ENCODE peak calls at places on chromosomes 12 and 14, in ten cellular contexts. O is right atrium auricular region, D is adrenal gland, M is breast epithelium, L is heart right ventricle, T is fibroblast of lung, G is lung, E is uterus, Z is astrocyte, F is left ventricle myocardium inferior. U is an unnamed sample.
A peak's percentile ranks its signal among the peaks of the same experiment; 100 is the strongest.

GRCh38 chr14:54818201-54819133 is 84.2 kb downstream of the GCH1 start:
- DNase-seq in O (no peak), D (peak; percentile 95), M (no peak), L (no peak), T (peak; percentile 95), G (no peak), E (no peak), Z (peak; percentile 95), F (no peak), U (no peak)

GRCh38 chr14:50410921-50411320 is 14.2 kb upstream of the CDKL1 start:
- DNase-seq in O (no peak), D (no peak), M (no peak), L (no peak), T (peak; percentile 90), G (no peak), E (no peak), Z (peak; percentile 89), F (no peak), U (no peak)

GRCh38 chr12:2408262-2408661 is 355.5 kb downstream of the CACNA1C start:
- DNase-seq in O (no peak), D (no peak), M (no peak), L (no peak), T (no peak), G (no peak), E (no peak), Z (no peak), F (no peak), U (no peak)

GRCh38 chr12:12735301-12735700 is 18.1 kb downstream of the CDKN1B start:
- DNase-seq in O (no peak), D (no peak), M (no peak), L (no peak), T (peak; percentile 96), G (no peak), E (no peak), Z (peak; percentile 96), F (no peak), U (no peak)

GRCh38 chr12:115749485-115749884 is 528.0 kb downstream of the MED13L start:
- DNase-seq in O (no peak), D (no peak), M (no peak), L (no peak), T (no peak), G (no peak), E (no peak), Z (no peak), F (no peak), U (no peak)

GRCh38 chr14:104515811-104516780 is 63.5 kb upstream of the C14orf180 start:
- DNase-seq in O (peak; percentile 34), D (peak; percentile 41), M (peak; percentile 10), L (no peak), T (no peak), G (no peak), E (no peak), Z (no peak), F (no peak), U (no peak)

GRCh38 chr12:65082411-65082810 is 38.7 kb downstream of the WIF1 start:
- DNase-seq in O (no peak), D (no peak), M (no peak), L (no peak), T (no peak), G (no peak), E (no peak), Z (no peak), F (no peak), U (no peak)

GRCh38 chr14:101982621-101983020 is 18.2 kb downstream of the DYNC1H1 start:
- DNase-seq in O (no peak), D (no peak), M (no peak), L (no peak), T (peak; percentile 27), G (no peak), E (no peak), Z (no peak), F (no peak), U (no peak)

GRCh38 chr14:50311337-50311973 is 574 bp downstream of the L2HGDH start:
- DNase-seq in O (no peak), D (no peak), M (no peak), L (no peak), T (no peak), G (no peak), E (no peak), Z (no peak), F (no peak), U (no peak)

GRCh38 chr14:39467889-39468524 is 35.8 kb upstream of the FBXO33 start:
- DNase-seq in O (no peak), D (no peak), M (no peak), L (no peak), T (peak; percentile 36), G (no peak), E (no peak), Z (peak; percentile 22), F (no peak), U (no peak)

GRCh38 chr12:96520767-96521166 is 31.4 kb downstream of the CFAP54 start:
- DNase-seq in O (no peak), D (no peak), M (no peak), L (no peak), T (peak; percentile 29), G (no peak), E (no peak), Z (no peak), F (no peak), U (no peak)

GRCh38 chr12:4701863-4702262 is 18.3 kb upstream of the GALNT8 start:
- DNase-seq in O (no peak), D (no peak), M (no peak), L (no peak), T (no peak), G (no peak), E (no peak), Z (no peak), F (no peak), U (no peak)

GRCh38 chr12:3698218-3698974 is 54.5 kb downstream of the CRACR2A start:
- DNase-seq in O (no peak), D (no peak), M (no peak), L (no peak), T (peak; percentile 92), G (no peak), E (no peak), Z (peak; percentile 90), F (no peak), U (no peak)

GRCh38 chr14:104223101-104223809 is 84.9 kb downstream of the KIF26A start:
- DNase-seq in O (no peak), D (peak; percentile 92), M (no peak), L (no peak), T (no peak), G (no peak), E (no peak), Z (no peak), F (no peak), U (no peak)

DNA sequence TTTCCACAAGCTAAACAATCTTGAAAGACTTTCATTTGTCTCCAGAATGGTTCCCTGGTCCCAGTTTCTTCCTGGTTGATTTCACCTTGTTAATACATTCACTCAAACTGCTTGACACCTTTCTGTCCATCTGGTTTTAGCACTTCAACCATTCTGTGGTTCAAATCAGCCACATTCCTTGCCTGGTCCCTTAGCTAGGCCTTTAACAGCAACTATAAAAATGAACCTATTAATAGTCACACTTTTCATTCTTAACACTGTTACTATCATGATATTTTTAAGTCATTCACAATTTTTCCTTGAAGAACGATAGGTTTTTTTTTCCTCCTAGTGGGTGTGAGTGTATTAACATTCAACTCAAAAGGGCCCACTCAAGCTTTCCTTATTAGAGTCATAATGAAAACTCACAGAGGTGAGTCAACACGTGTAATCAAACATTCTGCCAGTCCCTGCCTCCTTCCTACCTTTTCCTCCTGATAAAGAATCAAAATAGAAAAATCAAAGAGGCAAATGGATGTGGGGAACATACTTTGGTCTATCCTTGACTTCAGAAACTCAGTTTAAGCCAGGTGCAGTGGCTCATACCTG is 34.4 kb upstream of the CCNT1 start:
- DNase-seq in O (no peak), D (no peak), M (no peak), L (no peak), T (peak; percentile 8), G (no peak), E (no peak), Z (no peak), F (no peak), U (no peak)
- TF ChIP-seq CTCF in O (no peak), D (no peak), M (no peak), L (no peak), T (no peak), G (no peak), E (no peak), Z (no peak), F (no peak), U (no peak)

DNA sequence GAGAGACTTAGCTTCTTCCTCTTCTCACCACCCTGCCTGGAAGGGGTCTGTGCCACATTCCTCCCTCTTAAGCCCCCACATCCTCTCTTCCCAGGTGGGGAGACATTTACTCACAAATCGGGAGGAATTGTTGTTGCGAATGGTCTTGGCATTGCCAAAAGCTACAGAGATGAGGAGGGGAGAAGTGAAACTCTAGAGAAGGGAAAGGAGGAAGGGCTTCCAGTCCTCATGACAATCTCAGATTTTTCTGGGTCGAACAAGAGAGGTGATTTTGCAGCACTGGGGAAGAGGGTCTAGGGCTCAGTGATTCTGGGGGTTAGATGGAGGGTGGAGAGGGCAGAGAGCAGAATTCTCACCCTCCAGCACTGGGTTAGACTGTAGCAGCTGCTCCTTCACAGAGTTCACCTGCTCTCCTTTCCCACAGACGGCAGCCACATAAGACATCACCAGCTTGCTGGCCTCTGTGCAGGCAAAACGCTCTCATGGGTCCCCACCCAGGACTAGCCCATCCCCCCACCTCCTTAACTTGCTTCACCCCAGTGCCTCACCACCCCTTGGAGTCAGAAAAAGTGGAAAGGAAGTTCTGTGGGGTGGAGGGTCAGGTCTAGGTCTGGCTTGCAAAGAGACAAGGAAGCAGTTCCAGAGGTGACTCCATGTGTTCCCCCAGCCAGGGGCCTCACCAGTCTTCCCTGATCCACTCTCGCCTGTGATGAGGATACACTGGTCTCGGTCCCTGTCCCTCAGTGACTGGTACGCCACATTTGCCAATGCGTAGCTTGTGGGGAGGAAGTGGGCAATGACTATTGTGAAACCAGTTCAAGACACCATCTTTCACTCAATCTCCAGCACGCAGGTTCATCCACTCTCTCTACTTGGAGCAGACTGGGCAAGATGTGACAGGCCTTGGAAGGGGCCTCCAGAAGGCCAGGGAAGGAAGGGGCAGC is 2.7 kb downstream of the MYO1A start:
- DNase-seq in O (no peak), D (peak; percentile 45), M (no peak), L (no peak), T (no peak), G (no peak), E (no peak), Z (no peak), F (no peak), U (no peak)
- H3K4me3 ChIP-seq in O (no peak overlapping the region), D (no peak overlapping the region), M (no peak overlapping the region), L (no peak overlapping the region), T (no peak overlapping the region), G (no peak overlapping the region), E (no peak overlapping the region), Z (no peak overlapping the region), F (no peak overlapping the region), U (no peak overlapping the region)

GRCh38 chr14:94501588-94502516 is 7.4 kb downstream of the SERPINA12 start:
- DNase-seq in O (no peak), D (peak; percentile 9), M (no peak), L (no peak), T (no peak), G (no peak), E (no peak), Z (no peak), F (no peak), U (no peak)
- H3K27me3 ChIP-seq in O (no peaks in the 10 kb centered on the region), D (no peaks in the 10 kb centered on the region), M (no peaks in the 10 kb centered on the region), L (peaks cover 12% of the 10 kb centered on the region), T (no peaks in the 10 kb centered on the region), G (no peaks in the 10 kb centered on the region), E (no peaks in the 10 kb centered on the region), Z (no peaks in the 10 kb centered on the region), F (peaks cover 91% of the 10 kb centered on the region), U (peaks cover 25% of the 10 kb centered on the region)

DNA sequence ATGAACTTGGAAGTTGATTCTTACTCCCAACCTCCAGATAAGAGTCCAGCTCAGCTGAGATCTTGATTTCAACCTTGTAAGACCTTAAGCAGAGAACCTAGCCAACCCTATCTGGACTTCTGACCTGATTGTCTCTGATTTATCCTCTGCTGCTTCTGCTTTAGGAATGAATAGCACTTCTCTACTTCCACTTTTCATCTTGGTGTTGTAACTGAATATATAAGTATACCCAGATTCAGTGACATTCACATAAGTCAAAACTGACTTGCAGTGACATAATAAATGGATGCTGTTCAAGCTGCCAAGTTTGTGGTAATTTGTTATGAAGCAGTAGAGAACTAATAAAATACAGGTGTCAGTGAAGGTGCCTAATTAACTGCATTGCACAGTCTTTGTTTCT is 33.6 kb downstream of the RAD51B start:
- DNase-seq in O (no peak), D (no peak), M (no peak), L (no peak), T (no peak), G (no peak), E (no peak), Z (no peak), F (no peak), U (no peak)
- TF ChIP-seq CTCF in O (no peak), D (no peak), M (no peak), L (no peak), T (no peak), G (no peak), E (no peak), Z (no peak), F (no peak), U (no peak)

U was measured in dorsolateral prefrontal cortex.